ENCODE peak calls at places on chromosome 4, in nine cellular contexts. P is lower lobe of right lung, H is ovary, W is IMR-90, J is A549, X is cardiac muscle cell, I is heart right ventricle, Q is body of pancreas, O is uterus. B is an unnamed sample.

GRCh38 chr4:107913283-107913899 is 18.0 kb upstream of the CYP2U1 start:
- DNase-seq in P (no peak), H (no peak), W (peak; percentile 76), J (peak; percentile 62), X (peak; percentile 88), I (peak; percentile 67), Q (peak; percentile 43), O (peak; percentile 22), B (no peak)

GRCh38 chr4:33104190-33104773 is 2384.1 kb downstream of the PCDH7 start:
- DNase-seq in P (no peak), H (no peak), W (no peak), J (no peak), X (no peak), I (no peak), Q (no peak), O (no peak), B (no peak)

GRCh38 chr4:8035371-8035780 is 95.7 kb upstream of the AFAP1 start:
- DNase-seq in P (no peak), H (no peak), W (peak; percentile 51), J (no peak), X (peak; percentile 76), I (no peak), Q (no peak), O (no peak), B (no peak)

GRCh38 chr4:6620296-6620695 is 20.2 kb upstream of the MRFAP1 start:
- DNase-seq in P (no peak), H (no peak), W (no peak), J (no peak), X (no peak), I (no peak), Q (no peak), O (no peak), B (peak; percentile 62)

GRCh38 chr4:124199755-124200154 is 512.8 kb downstream of the ANKRD50 start:
- DNase-seq in P (no peak), H (no peak), W (peak; percentile 66), J (no peak), X (peak; percentile 53), I (no peak), Q (no peak), O (no peak), B (no peak)

GRCh38 chr4:88215351-88215750 is 56.9 kb upstream of the ABCG2 start:
- DNase-seq in P (no peak), H (no peak), W (peak; percentile 39), J (no peak), X (no peak), I (no peak), Q (no peak), O (no peak), B (no peak)

GRCh38 chr4:109729155-109729562 is 711 bp downstream of the PLA2G12A start:
- DNase-seq in P (no peak), H (no peak), W (peak; percentile 7), J (peak; percentile 2), X (peak; percentile 32), I (no peak), Q (peak; percentile 27), O (no peak), B (no peak)

GRCh38 chr4:52096048-52096447 is 44.9 kb downstream of the SPATA18 start:
- DNase-seq in P (no peak), H (no peak), W (peak; percentile 37), J (no peak), X (no peak), I (no peak), Q (no peak), O (no peak), B (no peak)

GRCh38 chr4:70863099-70863790 is 23.6 kb upstream of the GRSF1 start:
- DNase-seq in P (no peak), H (no peak), W (no peak), J (no peak), X (no peak), I (no peak), Q (no peak), O (no peak), B (no peak)

GRCh38 chr4:158259955-158260575 is 49.8 kb downstream of the TMEM144 start:
- DNase-seq in P (no peak), H (no peak), W (peak; percentile 42), J (peak; percentile 20), X (peak; percentile 57), I (no peak), Q (no peak), O (no peak), B (no peak)

GRCh38 chr4:21593268-21594002 is 355.1 kb downstream of the KCNIP4 start:
- DNase-seq in P (no peak), H (no peak), W (no peak), J (no peak), X (peak; percentile 2), I (no peak), Q (no peak), O (no peak), B (no peak)

GRCh38 chr4:8820178-8821102 is 51.2 kb downstream of the HMX1 start:
- DNase-seq in P (peak; percentile 31), H (no peak), W (no peak), J (no peak), X (no peak), I (no peak), Q (no peak), O (no peak), B (peak; percentile 66)

GRCh38 chr4:3527914-3528876 is 4.0 kb downstream of the LRPAP1 start:
- DNase-seq in P (no peak), H (peak; percentile 35), W (no peak), J (no peak), X (no peak), I (no peak), Q (no peak), O (no peak), B (peak; percentile 76)

GRCh38 chr4:99207911-99208718 is 10.9 kb downstream of the ADH6 start:
- DNase-seq in P (no peak), H (no peak), W (peak; percentile 53), J (no peak), X (peak; percentile 71), I (no peak), Q (no peak), O (no peak), B (no peak)

GRCh38 chr4:33924239-33924638 is 2320.1 kb downstream of the ARAP2 start:
- DNase-seq in P (no peak), H (no peak), W (peak; percentile 37), J (peak; percentile 6), X (peak; percentile 50), I (no peak), Q (no peak), O (no peak), B (peak; percentile 33)

DNA sequence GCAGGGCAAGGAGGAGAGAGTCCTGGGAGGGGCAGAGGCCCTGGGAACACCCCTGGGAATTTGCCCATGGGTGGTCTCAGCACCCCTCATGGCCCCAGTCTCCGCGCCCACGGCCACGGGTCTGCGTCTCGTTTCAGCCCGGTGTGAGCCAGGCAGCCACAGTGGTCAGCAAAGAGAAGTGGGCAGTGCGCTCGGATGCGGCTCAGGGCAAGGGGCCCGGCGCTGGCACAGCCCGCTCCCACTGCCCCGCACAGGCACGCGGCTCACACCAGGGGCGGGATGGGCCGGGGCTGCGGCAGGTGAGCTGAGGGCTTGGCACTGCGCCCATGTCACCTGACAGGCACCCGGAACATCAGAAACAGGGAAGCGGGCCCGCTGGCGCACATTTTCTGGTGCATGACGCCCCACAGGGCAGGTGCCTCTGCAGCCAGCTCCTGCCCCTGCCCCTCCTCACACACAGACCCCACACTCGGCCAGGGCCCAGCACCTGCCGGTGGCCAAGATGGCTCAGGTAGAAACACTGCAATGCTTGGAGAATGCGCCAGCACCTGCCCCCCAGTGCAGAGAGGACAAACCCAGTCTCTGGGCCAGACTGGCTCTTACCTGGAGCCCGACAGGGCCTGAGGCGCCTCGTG is 41.9 kb upstream of the MXD4 start:
- DNase-seq in P (no peak), H (no peak), W (no peak), J (no peak), X (no peak), I (no peak), Q (no peak), O (no peak), B (peak; percentile 64)
- H3K9me3 ChIP-seq in P (no peaks in the 10 kb centered on the region), H (no peaks in the 10 kb centered on the region), W (peaks cover 10% of the 10 kb centered on the region), J (no peaks in the 10 kb centered on the region), X (no peaks in the 10 kb centered on the region), I (no peaks in the 10 kb centered on the region), Q (no peaks in the 10 kb centered on the region), O (no peaks in the 10 kb centered on the region), B (peaks cover 11% of the 10 kb centered on the region)

GRCh38 chr4:17511950-17512795 is at the start of gene QDPR:
- DNase-seq in P (peak; percentile 90), H (peak; percentile 82), W (peak; percentile 50), J (peak; percentile 69), X (peak; percentile 76), I (peak; percentile 81), Q (peak; percentile 87), O (peak; percentile 76), B (peak; percentile 95)
- TF ChIP-seq CTCF in P (peak; percentile 36), H (no peak), W (peak; percentile 43), J (peak; percentile 52), X (peak; percentile 21), I (peak; percentile 67), Q (peak; percentile 85), O (peak; percentile 21), B (no peak)

DNA sequence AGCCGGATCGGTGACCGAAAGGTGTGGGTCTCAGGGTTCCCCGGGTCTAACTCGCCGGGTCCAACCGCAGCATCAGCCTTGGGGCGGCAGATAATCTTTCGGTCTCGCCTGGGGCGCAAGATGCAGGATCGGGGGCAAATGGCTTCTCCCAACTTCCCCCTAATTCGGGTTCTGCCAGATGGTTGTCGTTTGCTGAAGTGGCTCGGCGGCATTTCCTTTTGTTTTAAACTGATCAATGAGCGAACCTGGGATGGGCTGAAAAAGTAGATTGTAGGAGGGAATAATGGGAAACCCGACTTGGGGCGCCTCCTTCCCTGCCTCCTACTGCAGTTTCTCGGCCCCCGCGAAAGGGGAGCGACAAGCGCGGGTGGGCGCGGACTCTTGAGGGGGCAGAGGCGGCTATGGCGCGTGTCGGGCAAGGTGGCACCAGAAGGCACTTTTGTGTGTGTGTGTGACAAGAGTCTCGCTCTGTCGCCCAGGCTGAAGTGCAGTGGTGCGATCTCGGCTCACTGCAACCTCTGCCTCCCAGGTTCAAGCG is 3.1 kb downstream of the PDGFRA start:
- DNase-seq in P (no peak), H (peak; percentile 57), W (no peak), J (no peak), X (peak; percentile 21), I (no peak), Q (no peak), O (no peak), B (no peak)
- H3K9me3 ChIP-seq in P (no peaks in the 10 kb centered on the region), H (no peaks in the 10 kb centered on the region), W (no peaks in the 10 kb centered on the region), J (no peaks in the 10 kb centered on the region), X (no peaks in the 10 kb centered on the region), I (no peaks in the 10 kb centered on the region), Q (no peaks in the 10 kb centered on the region), O (no peaks in the 10 kb centered on the region), B (no peaks in the 10 kb centered on the region)

DNA sequence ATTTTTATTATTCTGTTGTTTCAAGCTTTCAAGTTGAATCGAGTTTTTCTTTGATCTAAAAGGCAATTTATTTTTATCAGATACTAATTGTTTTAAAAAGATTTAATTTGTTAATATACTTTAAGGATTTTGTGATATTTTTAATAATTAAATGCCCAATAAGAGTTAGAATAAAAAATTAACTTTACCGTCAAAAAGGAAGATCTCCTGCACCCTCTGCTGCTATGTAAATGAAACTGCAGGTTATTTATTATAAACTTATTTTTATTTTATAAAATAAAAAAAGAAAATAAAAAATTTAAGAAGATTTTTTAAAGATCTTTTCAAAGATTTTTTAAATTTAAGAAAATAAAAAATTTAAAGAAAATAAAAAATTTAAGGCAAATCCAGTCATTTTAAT is 166.1 kb downstream of the CCSER1 start:
- DNase-seq in P (no peak), H (no peak), W (peak; percentile 27), J (peak; percentile 4), X (peak; percentile 43), I (no peak), Q (no peak), O (no peak), B (no peak)
- TF ChIP-seq CTCF in P (peak; percentile 45), H (no peak), W (peak; percentile 44), J (peak; percentile 40), X (peak; percentile 47), I (peak; percentile 72), Q (peak; percentile 46), O (no peak), B (peak; percentile 46)